ENCODE peak calls at places on chromosomes 7 and 10, in seven cellular contexts. U, L, B, Q, V, Z and A are unnamed samples.
A peak's percentile ranks its signal among the peaks of the same experiment; 100 is the strongest.

GRCh38 chr10:70779088-70779487 is 6.1 kb downstream of the TBATA start:
- DNase-seq in Q (no peak), Z (no peak), B (no peak), U (no peak), L (no peak), V (no peak), A (no peak)

GRCh38 chr10:132679217-132679595 is 106.7 kb downstream of the NKX6-2 start:
- DNase-seq in U (no peak), Q (no peak), V (no peak), L (no peak), B (no peak), Z (no peak), A (no peak)

GRCh38 chr10:29105516-29106215 is 183.2 kb upstream of the LYZL1 start:
- DNase-seq in L (no peak), Q (peak; percentile 82), Z (no peak), V (no peak), U (peak; percentile 19), B (peak; percentile 81), A (peak; percentile 46)

GRCh38 chr7:73830872-73831655 is at the start of gene CLDN4:
- DNase-seq in L (no peak), V (peak; percentile 92), Z (no peak), B (no peak), U (peak; percentile 93), Q (no peak), A (no peak)

GRCh38 chr7:20574784-20575757 is 40.4 kb upstream of the ABCB5 start:
- DNase-seq in B (no peak), V (no peak), Q (no peak), L (no peak), Z (no peak), U (no peak), A (no peak)

GRCh38 chr10:36717118-36717517 is 408.3 kb upstream of the ANKRD30A start:
- DNase-seq in Z (no peak), B (no peak), Q (no peak), U (no peak), L (no peak), V (no peak), A (no peak)

GRCh38 chr10:36366843-36367242 is 724.7 kb upstream of the FZD8 start:
- DNase-seq in Z (no peak), L (no peak), U (no peak), Q (peak; percentile 13), B (no peak), V (no peak), A (no peak)

GRCh38 chr7:67692425-67692824 is 695.8 kb downstream of the TYW1 start:
- DNase-seq in Q (peak; percentile 26), U (no peak), Z (no peak), L (no peak), V (no peak), B (peak; percentile 6), A (no peak)

GRCh38 chr10:118968482-118968881 is 61.0 kb upstream of the NANOS1 start:
- DNase-seq in L (no peak), V (no peak), B (no peak), U (no peak), Q (no peak), Z (no peak), A (no peak)

GRCh38 chr7:126940723-126941307 is 311.9 kb downstream of the GRM8 start:
- DNase-seq in Q (no peak), L (no peak), Z (no peak), U (peak; percentile 61), B (no peak), V (no peak), A (no peak)

GRCh38 chr10:132277311-132277741 is 30.4 kb downstream of the STK32C start:
- DNase-seq in V (no peak), L (no peak), U (no peak), Z (no peak), B (no peak), Q (no peak), A (no peak)

GRCh38 chr7:23347682-23348180 is 48.6 kb downstream of the MALSU1 start:
- DNase-seq in Z (peak; percentile 36), U (peak; percentile 34), B (peak; percentile 60), Q (peak; percentile 83), V (no peak), L (no peak), A (peak; percentile 88)

GRCh38 chr10:13743101-13743693 is 156.4 kb downstream of the PRPF18 start:
- DNase-seq in L (no peak), B (no peak), V (no peak), U (no peak), Q (no peak), Z (peak; percentile 45), A (no peak)

GRCh38 chr7:140230862-140231778 is 54.3 kb upstream of the KDM7A start:
- DNase-seq in V (peak; percentile 97), L (no peak), U (peak; percentile 50), Q (peak; percentile 40), B (peak; percentile 44), Z (peak; percentile 38), A (no peak)

GRCh38 chr7:101094791-101095375 is 9.6 kb downstream of the TRIM56 start:
- DNase-seq in Q (peak; percentile 77), U (peak; percentile 56), B (peak; percentile 79), V (peak; percentile 72), L (no peak), Z (no peak), A (peak; percentile 67)

GRCh38 chr7:87767827-87768226 is 108.3 kb downstream of the SLC25A40 start:
- DNase-seq in Z (no peak), L (no peak), V (no peak), U (no peak), Q (no peak), B (no peak), A (no peak)

GRCh38 chr7:158113321-158114025 is 474.1 kb downstream of the PTPRN2 start:
- DNase-seq in V (no peak), Z (no peak), U (no peak), Q (no peak), B (no peak), L (no peak), A (no peak)

DNA sequence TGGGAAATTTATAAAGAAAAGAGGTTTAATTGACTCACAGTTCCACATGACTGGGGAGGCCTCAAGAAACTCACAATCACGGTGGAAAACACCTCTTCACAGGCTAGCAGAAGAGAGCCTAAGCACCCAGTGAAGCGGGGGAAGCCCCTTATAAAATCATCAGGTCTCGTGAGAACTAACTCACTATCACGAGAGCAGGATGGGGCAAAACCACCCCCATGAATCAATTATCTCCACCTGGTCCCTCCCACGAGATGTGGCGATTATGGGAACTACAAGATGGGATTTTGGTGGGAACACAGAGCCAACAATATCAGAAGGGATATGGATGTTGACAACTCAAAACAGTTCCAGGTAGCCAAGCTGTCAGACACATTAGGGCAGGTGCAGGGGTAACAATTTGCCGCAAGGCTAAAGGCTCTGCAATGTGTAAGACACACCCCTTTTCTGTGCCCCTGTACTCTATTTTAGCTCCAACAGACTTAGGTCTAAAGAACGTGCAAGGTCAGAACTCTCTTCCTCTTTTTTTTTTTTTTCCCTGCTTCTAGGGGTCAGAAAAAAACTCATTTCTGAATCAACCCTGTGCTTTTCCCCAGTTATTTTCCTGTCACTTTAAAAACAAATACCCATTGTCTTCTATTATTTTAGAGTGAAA is 30.7 kb upstream of the RBM20 start:
- DNase-seq in B (no peak), V (no peak), Z (no peak), Q (no peak), U (no peak), L (no peak), A (no peak)
- TF ChIP-seq CTCF in B (no peak), V (no peak), Z (no peak), Q (no peak), U (no peak), L (no peak), A (peak; percentile 29)

GRCh38 chr10:97494151-97494550 is 4.1 kb downstream of the MMS19 start:
- DNase-seq in L (no peak), U (no peak), Z (no peak), V (no peak), Q (no peak), B (no peak), A (no peak)
- TF ChIP-seq CTCF in L (no peak), U (no peak), Z (no peak), V (no peak), Q (no peak), B (no peak), A (no peak)

DNA sequence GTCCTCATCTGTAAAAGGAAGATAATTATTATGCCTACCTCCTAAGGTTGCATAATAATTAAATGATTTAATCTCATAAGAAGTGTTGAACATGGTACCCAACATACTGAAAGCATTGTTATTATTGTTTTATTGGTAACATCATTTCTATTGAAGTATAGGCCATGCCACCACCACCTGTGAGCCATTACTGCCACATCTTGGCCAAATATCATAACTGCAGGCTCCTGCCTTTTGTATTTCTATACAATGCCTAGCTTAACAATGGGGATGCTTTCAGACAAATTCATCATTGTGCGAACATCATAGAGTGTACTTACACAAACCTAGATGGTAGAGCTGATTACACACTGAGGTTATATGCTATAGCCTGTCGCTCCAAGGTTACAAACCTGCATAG is 61.1 kb upstream of the NPSR1 start:
- DNase-seq in Q (peak; percentile 2), V (no peak), U (peak; percentile 40), L (no peak), Z (no peak), B (peak; percentile 25), A (no peak)
- TF ChIP-seq CTCF in Q (peak; percentile 56), V (peak; percentile 72), U (peak; percentile 65), L (no peak), Z (peak; percentile 34), B (peak; percentile 46), A (peak; percentile 41)

GRCh38 chr7:824106-824505 is 8.2 kb upstream of the SUN1 start:
- DNase-seq in B (no peak), L (no peak), Z (no peak), U (no peak), Q (no peak), V (no peak), A (no peak)

GRCh38 chr7:824664-825063 is 7.6 kb upstream of the SUN1 start:
- DNase-seq in V (no peak), U (no peak), B (no peak), L (no peak), Z (no peak), Q (no peak), A (no peak)

GRCh38 chr7:823639-824038 is 8.6 kb upstream of the SUN1 start:
- DNase-seq in Q (no peak), U (no peak), Z (no peak), B (no peak), V (no peak), L (no peak), A (no peak)

GRCh38 chr7:821688-822087 is 10.6 kb upstream of the SUN1 start:
- DNase-seq in U (no peak), V (no peak), Q (no peak), L (no peak), Z (no peak), B (no peak), A (no peak)

DNA sequence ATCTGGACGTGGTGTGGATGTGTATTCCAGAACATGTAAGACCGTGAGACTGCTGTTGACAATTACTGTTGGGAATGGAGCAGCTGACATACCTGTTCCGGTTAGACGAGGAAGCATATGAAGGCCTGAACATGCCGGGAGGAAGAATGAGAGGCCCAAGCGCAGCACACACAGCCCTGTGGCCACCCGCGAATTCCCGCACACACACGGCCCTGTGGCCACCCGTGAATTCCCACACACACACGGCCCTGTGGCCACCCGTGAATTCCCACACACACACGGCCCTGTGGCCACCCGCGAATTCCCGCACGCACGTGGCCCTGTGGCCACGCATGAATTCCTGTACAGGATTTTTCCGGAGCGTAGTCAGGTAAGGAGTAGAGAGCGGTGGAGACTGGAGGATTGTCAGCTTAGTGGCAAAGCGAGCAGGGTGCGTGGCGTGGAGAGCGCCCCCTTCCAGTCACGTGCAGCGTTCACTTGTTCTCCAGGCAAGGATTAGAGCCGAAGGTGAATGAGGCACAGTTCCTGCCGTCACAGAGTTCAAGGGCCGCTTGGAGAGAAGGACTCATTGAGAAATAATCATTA is 9.5 kb upstream of the SUN1 start:
- DNase-seq in L (no peak), Q (no peak), B (no peak), V (peak; percentile 68), Z (no peak), U (no peak), A (no peak)
- TF ChIP-seq CTCF in L (no peak), Q (no peak), B (no peak), V (peak; percentile 78), Z (no peak), U (no peak), A (peak; percentile 46)